ENCODE peak calls at places on chromosomes 5 and 9, in ten cellular contexts. G, I, Q, K, J, A, L, C, Y and N are unnamed samples.

GRCh38 chr9:32502996-32503395 is 23.0 kb downstream of the RIGI start:
- DNase-seq in Y (no peak), C (no peak), K (no peak), J (no peak), Q (no peak), I (no peak), L (no peak), G (peak; percentile 29), A (no peak), N (peak; percentile 17)

GRCh38 chr9:38309324-38310195 is 82.9 kb upstream of the ALDH1B1 start:
- DNase-seq in K (no peak), Y (peak; percentile 25), Q (no peak), G (peak; percentile 19), J (no peak), L (peak; percentile 22), I (no peak), C (no peak), A (no peak), N (peak; percentile 14)

GRCh38 chr9:33762343-33762742 is 33.0 kb upstream of the PRSS3 start:
- DNase-seq in A (no peak), K (no peak), Q (no peak), G (no peak), I (no peak), J (no peak), L (no peak), Y (no peak), C (no peak), N (no peak)

GRCh38 chr9:133953621-133953975 is 38.5 kb downstream of the VAV2 start:
- DNase-seq in L (no peak), Q (no peak), A (no peak), G (no peak), I (no peak), K (no peak), C (no peak), Y (no peak), J (peak; percentile 10), N (no peak)

GRCh38 chr9:99349870-99350269 is 127.8 kb downstream of the SEC61B start:
- DNase-seq in Y (no peak), C (no peak), A (no peak), G (no peak), K (no peak), Q (no peak), L (no peak), J (no peak), I (no peak), N (no peak)

GRCh38 chr5:57002959-57003485 is 51.1 kb upstream of the MIER3 start:
- DNase-seq in A (no peak), J (no peak), K (no peak), Y (peak; percentile 6), C (no peak), G (peak; percentile 10), L (no peak), I (no peak), Q (no peak), N (no peak)

GRCh38 chr5:569868-570361 is 42.2 kb upstream of the CEP72 start:
- DNase-seq in J (no peak), I (no peak), C (no peak), Q (no peak), K (no peak), L (no peak), Y (no peak), G (no peak), A (no peak), N (no peak)

GRCh38 chr9:134260801-134261200 is 65.5 kb upstream of the RXRA start:
- DNase-seq in Q (no peak), K (no peak), I (no peak), G (no peak), L (no peak), C (no peak), Y (no peak), A (no peak), J (no peak), N (no peak)

GRCh38 chr5:42675602-42676001 is 81.0 kb upstream of the CCDC152 start:
- DNase-seq in Y (no peak), G (no peak), I (no peak), A (no peak), Q (no peak), K (no peak), C (no peak), J (no peak), L (no peak), N (no peak)

GRCh38 chr9:77770340-77770739 is 122.2 kb upstream of the GNA14 start:
- DNase-seq in Y (no peak), I (no peak), K (no peak), L (no peak), C (no peak), Q (no peak), A (no peak), J (no peak), G (no peak), N (no peak)

GRCh38 chr9:90641868-90642558 is 611 bp downstream of the DIRAS2 start:
- DNase-seq in G (peak; percentile 43), A (no peak), K (peak; percentile 27), I (no peak), L (no peak), Q (no peak), C (no peak), J (no peak), Y (peak; percentile 13), N (no peak)

GRCh38 chr9:115118471-115119156 is 657 bp upstream of the TNC start:
- DNase-seq in I (peak; percentile 65), A (no peak), J (peak; percentile 32), L (peak; percentile 82), Y (peak; percentile 83), C (peak; percentile 30), G (peak; percentile 96), Q (peak; percentile 53), K (peak; percentile 77), N (peak; percentile 94)

GRCh38 chr5:97750576-97750975 is 567.5 kb upstream of the RIOK2 start:
- DNase-seq in Q (no peak), G (no peak), C (no peak), K (no peak), L (peak; percentile 11), I (no peak), A (no peak), J (no peak), Y (no peak), N (no peak)

GRCh38 chr9:76023715-76024195 is 133.3 kb downstream of the PCSK5 start:
- DNase-seq in G (no peak), K (no peak), C (no peak), Q (no peak), I (no peak), Y (no peak), J (no peak), A (peak; percentile 60), L (peak; percentile 17), N (no peak)

GRCh38 chr9:85575868-85576267 is 165.9 kb downstream of the AGTPBP1 start:
- DNase-seq in C (no peak), G (no peak), K (no peak), J (no peak), Y (no peak), Q (no peak), L (no peak), I (no peak), A (no peak), N (no peak)

GRCh38 chr5:5140051-5141010 is at the start of gene ADAMTS16:
- DNase-seq in A (no peak), K (peak; percentile 49), I (no peak), J (no peak), G (peak; percentile 78), L (no peak), Y (peak; percentile 48), Q (no peak), C (no peak), N (no peak)

GRCh38 chr5:147573171-147573570 is 63.3 kb upstream of the DPYSL3 start:
- DNase-seq in G (no peak), Y (no peak), I (no peak), Q (no peak), C (no peak), A (no peak), J (no peak), L (no peak), K (no peak), N (no peak)

GRCh38 chr5:149611327-149611726 is 30.0 kb downstream of the ARHGEF37 start:
- DNase-seq in L (peak; percentile 76), I (no peak), J (peak; percentile 40), C (peak; percentile 84), Q (no peak), K (no peak), G (no peak), Y (peak; percentile 58), A (no peak), N (no peak)
- H3K27ac ChIP-seq in L (no peak overlapping the region), I (peak overlapping the region; percentile 9), J (peak overlapping the region; percentile 81), C (peak overlapping the region; percentile 76), Q (no peak overlapping the region), K (no peak overlapping the region), G (no peak overlapping the region), Y (peak overlapping the region; percentile 64), A (no peak overlapping the region), N (no peak overlapping the region)

GRCh38 chr9:22440841-22441240 is 5.8 kb upstream of the DMRTA1 start:
- DNase-seq in G (no peak), K (no peak), C (no peak), J (no peak), L (no peak), I (no peak), A (no peak), Q (no peak), Y (no peak), N (no peak)

GRCh38 chr9:22447607-22448305 is 1.1 kb downstream of the DMRTA1 start:
- DNase-seq in J (no peak), C (peak; percentile 39), Y (peak; percentile 8), I (no peak), K (no peak), G (peak; percentile 3), L (no peak), A (no peak), Q (no peak), N (no peak)

GRCh38 chr9:22446950-22447606 is 454 bp downstream of the DMRTA1 start:
- DNase-seq in C (peak; percentile 71), K (peak; percentile 74), L (peak; percentile 29), Y (peak; percentile 87), I (no peak), Q (peak; percentile 72), J (peak; percentile 60), G (peak; percentile 82), A (no peak), N (peak; percentile 60)

GRCh38 chr9:22452415-22453010 is 5.9 kb downstream of the DMRTA1 start:
- DNase-seq in G (peak; percentile 57), L (peak; percentile 50), C (peak; percentile 48), K (no peak), I (no peak), Q (peak; percentile 6), Y (peak; percentile 58), J (peak; percentile 19), A (peak; percentile 35), N (peak; percentile 40)

GRCh38 chr9:22446589-22446949 is at the start of gene DMRTA1:
- DNase-seq in L (peak; percentile 69), A (no peak), G (peak; percentile 88), J (peak; percentile 82), Y (peak; percentile 68), Q (peak; percentile 80), K (no peak), I (peak; percentile 24), C (peak; percentile 90), N (peak; percentile 85)
- H3K4me3 ChIP-seq in L (peak within 1 kb of the TSS; percentile 66), A (no peak within 1 kb of the TSS), G (peak within 1 kb of the TSS; percentile 67), J (peak within 1 kb of the TSS; percentile 87), Y (peak within 1 kb of the TSS; percentile 81), Q (peak within 1 kb of the TSS; percentile 86), K (peak within 1 kb of the TSS; percentile 95), I (peak within 1 kb of the TSS; percentile 63), C (peak within 1 kb of the TSS; percentile 62), N (peak within 1 kb of the TSS; percentile 56)

GRCh38 chr5:140003519-140003918 is 39.6 kb downstream of the NRG2 start:
- DNase-seq in A (no peak), K (no peak), C (no peak), J (no peak), Q (no peak), I (no peak), G (no peak), Y (no peak), L (no peak), N (no peak)
- H3K27ac ChIP-seq in A (no peak overlapping the region), K (no peak overlapping the region), C (no peak overlapping the region), J (no peak overlapping the region), Q (no peak overlapping the region), I (no peak overlapping the region), G (no peak overlapping the region), Y (no peak overlapping the region), L (peak overlapping the region; percentile 28), N (no peak overlapping the region)

GRCh38 chr5:1876708-1877433 is 5.9 kb downstream of the IRX4 start:
- DNase-seq in L (no peak), J (no peak), Q (no peak), I (no peak), C (no peak), G (peak; percentile 68), A (no peak), K (no peak), Y (no peak), N (no peak)
- H3K4me3 ChIP-seq in L (peak overlapping the region; percentile 21), J (no peak overlapping the region), Q (no peak overlapping the region), I (no peak overlapping the region), C (no peak overlapping the region), G (peak overlapping the region; percentile 22), A (no peak overlapping the region), K (no peak overlapping the region), Y (no peak overlapping the region), N (no peak overlapping the region)